ENCODE peak calls at places on chromosomes 7 and 10, in eight cellular contexts. N is lower leg skin, Q is KBM-7, M is endothelial cell, E is A673, Z is LoVo, I is tibial nerve, O is HEK293T. S is an unnamed sample.

GRCh38 chr7:102223175-102223574 is 63.5 kb upstream of the SH2B2 start:
- DNase-seq in M (no peak), O (no peak), Z (no peak), Q (no peak), N (no peak), E (no peak), I (no peak), S (no peak)

GRCh38 chr7:142384508-142384922 is 126.7 kb upstream of the PRSS58 start:
- DNase-seq in M (no peak), I (no peak), E (no peak), Z (peak; percentile 61), Q (peak; percentile 95), O (no peak), N (no peak), S (no peak)

GRCh38 chr7:36667007-36667406 is 57.3 kb downstream of the AOAH start:
- DNase-seq in O (no peak), Q (no peak), E (no peak), Z (peak; percentile 48), M (no peak), I (no peak), N (no peak), S (no peak)

GRCh38 chr10:102769375-102770107 is 25.8 kb downstream of the WBP1L start:
- DNase-seq in O (no peak), Q (no peak), I (no peak), E (no peak), M (no peak), Z (no peak), N (no peak), S (no peak)

GRCh38 chr10:29530112-29530976 is 104.4 kb downstream of the SVIL start:
- DNase-seq in N (peak; percentile 23), Z (no peak), O (no peak), E (no peak), M (no peak), I (no peak), Q (no peak), S (no peak)

GRCh38 chr10:98433881-98434732 is 12.6 kb downstream of the HPS1 start:
- DNase-seq in Q (no peak), M (no peak), O (no peak), E (no peak), N (no peak), Z (no peak), I (no peak), S (no peak)

GRCh38 chr10:112375721-112376577 is 2.0 kb downstream of the ACSL5 start:
- DNase-seq in N (no peak), M (no peak), I (peak; percentile 61), Q (peak; percentile 82), O (no peak), Z (peak; percentile 69), E (no peak), S (no peak)

GRCh38 chr10:60666221-60666620 is 112.1 kb upstream of the CDK1 start:
- DNase-seq in O (no peak), Z (no peak), N (no peak), I (no peak), E (peak; percentile 47), M (no peak), Q (no peak), S (no peak)

GRCh38 chr7:18590744-18591340 is 95.3 kb downstream of the HDAC9 start:
- DNase-seq in N (no peak), I (no peak), Z (peak; percentile 52), O (peak; percentile 28), M (no peak), Q (peak; percentile 55), E (peak; percentile 77), S (no peak)

GRCh38 chr10:111745982-111746381 is 437.6 kb downstream of the GPAM start:
- DNase-seq in Z (no peak), O (no peak), I (no peak), E (no peak), Q (no peak), N (no peak), M (no peak), S (no peak)

GRCh38 chr10:69045441-69046300 is 42.2 kb upstream of the SRGN start:
- DNase-seq in I (no peak), O (no peak), N (no peak), Z (no peak), M (no peak), E (no peak), Q (peak; percentile 18), S (no peak)

GRCh38 chr7:66894463-66895080 is 26.5 kb upstream of the TMEM248 start:
- DNase-seq in Z (no peak), E (peak; percentile 69), M (peak; percentile 18), I (no peak), O (no peak), N (no peak), Q (peak; percentile 51), S (peak; percentile 34)

GRCh38 chr7:26046878-26047277 is 105.1 kb upstream of the NFE2L3 start:
- DNase-seq in Q (no peak), I (no peak), O (no peak), E (no peak), M (no peak), N (no peak), Z (no peak), S (no peak)

GRCh38 chr7:8365499-8366110 is 67.8 kb upstream of the NXPH1 start:
- DNase-seq in M (peak; percentile 9), I (no peak), E (peak; percentile 33), Q (peak; percentile 18), N (no peak), Z (peak; percentile 50), O (peak; percentile 20), S (no peak)

GRCh38 chr10:34339816-34340553 is 475.1 kb downstream of the PARD3 start:
- DNase-seq in Z (no peak), E (no peak), N (no peak), I (no peak), Q (no peak), O (no peak), M (no peak), S (no peak)

GRCh38 chr7:28484276-28484675 is 72.0 kb downstream of the CREB5 start:
- DNase-seq in Z (no peak), I (no peak), O (no peak), Q (no peak), E (no peak), N (no peak), M (no peak), S (no peak)

GRCh38 chr10:32005050-32005449 is 51.2 kb downstream of the KIF5B start:
- DNase-seq in Z (peak; percentile 40), N (no peak), M (peak; percentile 46), E (peak; percentile 61), O (peak; percentile 31), I (peak; percentile 49), Q (peak; percentile 57), S (peak; percentile 8)

GRCh38 chr10:77939561-77940001 is 13.0 kb upstream of the DLG5 start:
- DNase-seq in I (peak; percentile 55), O (no peak), Q (no peak), N (peak; percentile 89), E (peak; percentile 27), Z (no peak), M (no peak), S (no peak)

S was measured in nephron progenitor cell.